ENCODE peak calls at places on chromosome 19, in ten cellular contexts. K is HEK293T; S is activated naive CD8-positive, alpha-beta T cell treated with anti-CD3 and anti-CD28 coated beads for 36 hours; T is fibroblast of the conjunctiva; N is fibroblast of mammary gland; E is neural progenitor cell; L is choroid plexus epithelial cell; Y is NCI-H1105 treated with DMSO at 0.1 percent for 48 hours; I is RPMI8226; O is Caco-2. M is an unnamed sample.
A peak's percentile ranks its signal among the peaks of the same experiment; 100 is the strongest.

GRCh38 chr19:43674630-43674982 is 4.6 kb upstream of the PLAUR start:
- DNase-seq in Y (no peak), E (no peak), K (no peak), L (peak; percentile 54), T (no peak), I (no peak), S (no peak), N (peak; percentile 61), O (no peak), M (no peak)

GRCh38 chr19:49339364-49340068 is 4.3 kb downstream of the CD37 start:
- DNase-seq in L (peak; percentile 95), O (peak; percentile 93), Y (no peak), K (no peak), T (peak; percentile 75), S (no peak), N (peak; percentile 82), E (peak; percentile 97), I (no peak), M (peak; percentile 51)

GRCh38 chr19:45448425-45448756 is 19.4 kb upstream of the FOSB start:
- DNase-seq in O (no peak), I (no peak), E (no peak), K (no peak), N (no peak), L (no peak), T (no peak), S (no peak), Y (no peak), M (no peak)

GRCh38 chr19:18425515-18426415 is 6.6 kb downstream of the SSBP4 start:
- DNase-seq in E (no peak), S (no peak), I (no peak), O (no peak), N (peak; percentile 60), L (peak; percentile 55), Y (no peak), T (no peak), K (no peak), M (no peak)

GRCh38 chr19:54137913-54138776 is 583 bp downstream of the CNOT3 start:
- DNase-seq in N (no peak), O (no peak), S (peak; percentile 51), I (peak; percentile 34), K (no peak), T (no peak), E (peak; percentile 75), L (no peak), Y (no peak), M (peak; percentile 44)

GRCh38 chr19:34173145-34173956 is 1.0 kb downstream of the LSM14A start:
- DNase-seq in S (peak; percentile 22), O (peak; percentile 89), Y (peak; percentile 22), N (peak; percentile 39), K (no peak), E (peak; percentile 76), T (no peak), I (peak; percentile 29), L (peak; percentile 72), M (peak; percentile 70)

GRCh38 chr19:460877-461609 is at the start of gene SHC2:
- DNase-seq in I (no peak), E (peak; percentile 70), N (no peak), S (no peak), L (no peak), Y (no peak), K (peak; percentile 71), O (no peak), T (no peak), M (peak; percentile 70)

GRCh38 chr19:35247526-35248309 is 1.1 kb upstream of the LSR start:
- DNase-seq in Y (peak; percentile 84), K (peak; percentile 78), O (peak; percentile 97), E (peak; percentile 98), I (peak; percentile 83), L (no peak), T (no peak), S (peak; percentile 71), N (no peak), M (peak; percentile 99)

GRCh38 chr19:8209965-8210659 is 942 bp downstream of the CERS4 start:
- DNase-seq in L (peak; percentile 4), O (no peak), E (no peak), I (no peak), N (no peak), K (no peak), T (no peak), Y (peak; percentile 12), S (no peak), M (peak; percentile 51)

GRCh38 chr19:31408460-31409124 is 59.4 kb upstream of the TSHZ3 start:
- DNase-seq in E (no peak), N (peak; percentile 92), S (no peak), O (no peak), Y (no peak), T (peak; percentile 20), I (no peak), K (no peak), L (peak; percentile 92), M (no peak)

GRCh38 chr19:13012690-13013608 is 17.7 kb downstream of the NFIX start:
- DNase-seq in K (no peak), L (peak; percentile 37), Y (no peak), I (peak; percentile 61), O (no peak), S (peak; percentile 60), N (peak; percentile 85), T (no peak), E (peak; percentile 48), M (no peak)

GRCh38 chr19:2483084-2483483 is 7.2 kb downstream of the GADD45B start:
- DNase-seq in T (no peak), Y (no peak), L (peak; percentile 50), O (no peak), I (no peak), E (no peak), S (no peak), K (no peak), N (no peak), M (peak; percentile 22)

GRCh38 chr19:6735181-6735891 is 2.0 kb downstream of the GPR108 start:
- DNase-seq in O (no peak), Y (no peak), K (no peak), I (no peak), N (peak; percentile 14), L (peak; percentile 32), T (no peak), E (no peak), S (no peak), M (no peak)

GRCh38 chr19:16142032-16142580 is 1.4 kb upstream of the HSH2D start:
- DNase-seq in O (no peak), T (no peak), N (no peak), S (no peak), I (no peak), E (no peak), K (no peak), L (no peak), Y (no peak), M (no peak)

GRCh38 chr19:2603320-2603719 is 99.2 kb downstream of the GNG7 start:
- DNase-seq in L (peak; percentile 50), I (no peak), N (peak; percentile 52), K (no peak), O (no peak), Y (no peak), S (no peak), E (peak; percentile 58), T (peak; percentile 55), M (no peak)

GRCh38 chr19:15666883-15667282 is 6.0 kb upstream of the CYP4F12 start:
- DNase-seq in I (no peak), T (no peak), N (no peak), Y (no peak), L (no peak), O (no peak), E (no peak), K (no peak), S (no peak), M (no peak)

GRCh38 chr19:50712833-50713232 is 6.8 kb downstream of the SHANK1 start:
- DNase-seq in N (no peak), O (no peak), T (no peak), L (no peak), I (no peak), Y (no peak), K (no peak), E (no peak), S (no peak), M (no peak)

GRCh38 chr19:28615966-28616365 is 597.0 kb downstream of the UQCRFS1 start:
- DNase-seq in N (no peak), S (no peak), E (no peak), Y (no peak), L (no peak), T (no peak), I (no peak), O (no peak), K (no peak), M (no peak)

GRCh38 chr19:18364826-18365528 is 21.0 kb upstream of the GDF15 start:
- DNase-seq in S (no peak), E (no peak), N (peak; percentile 97), O (peak; percentile 60), L (peak; percentile 100), T (peak; percentile 99), I (no peak), Y (peak; percentile 92), K (peak; percentile 48), M (peak; percentile 98)

GRCh38 chr19:14476663-14477401 is 1.7 kb upstream of the PTGER1 start:
- DNase-seq in L (peak; percentile 90), I (peak; percentile 39), T (peak; percentile 62), S (no peak), O (peak; percentile 45), K (peak; percentile 6), N (peak; percentile 89), E (no peak), Y (no peak), M (peak; percentile 32)

GRCh38 chr19:50728084-50728737 is 5.0 kb downstream of the CLEC11A start:
- DNase-seq in N (peak; percentile 84), S (peak; percentile 97), L (peak; percentile 56), E (peak; percentile 95), K (peak; percentile 91), O (peak; percentile 53), Y (no peak), T (peak; percentile 52), I (peak; percentile 80), M (peak; percentile 27)

GRCh38 chr19:2451138-2451537 is 5.6 kb downstream of the LMNB2 start:
- DNase-seq in O (no peak), S (no peak), E (no peak), N (no peak), T (no peak), Y (no peak), I (no peak), L (no peak), K (no peak), M (no peak)

M was measured in NCI-H69.